ENCODE peak calls at places on chromosomes 2 and 18, in eight cellular contexts. One of them, this sample, is unnamed.

GRCh38 chr18:42245137-42245536 is 290.1 kb downstream of the PIK3C3 start:
- DNase-seq in mesendoderm: no peak
- DNase-seq in cardiac muscle cell: no peak
- DNase-seq in activated naive CD8-positive, alpha-beta T cell treated with anti-CD3 and anti-CD28 coated beads, Interleukin-2, amount 50 U/mL, for 24 hours: no peak
- DNase-seq in anterior cingulate cortex: no peak
- DNase-seq in retina: no peak
- DNase-seq in Right ventricle myocardium superior: no peak
- DNase-seq in KG1: no peak
- DNase-seq in this sample: no peak

GRCh38 chr2:70797502-70797901 is 7.1 kb upstream of the FIGLA start:
- DNase-seq in mesendoderm: no peak
- DNase-seq in cardiac muscle cell: no peak
- DNase-seq in activated naive CD8-positive, alpha-beta T cell treated with anti-CD3 and anti-CD28 coated beads, Interleukin-2, amount 50 U/mL, for 24 hours: no peak
- DNase-seq in anterior cingulate cortex: no peak
- DNase-seq in retina: no peak
- DNase-seq in Right ventricle myocardium superior: no peak
- DNase-seq in KG1: no peak
- DNase-seq in this sample: no peak

GRCh38 chr18:8424917-8425725 is 184.1 kb upstream of the RAB12 start:
- DNase-seq in mesendoderm: peak
- DNase-seq in cardiac muscle cell: peak
- DNase-seq in activated naive CD8-positive, alpha-beta T cell treated with anti-CD3 and anti-CD28 coated beads, Interleukin-2, amount 50 U/mL, for 24 hours: no peak
- DNase-seq in anterior cingulate cortex: no peak
- DNase-seq in retina: peak
- DNase-seq in Right ventricle myocardium superior: no peak
- DNase-seq in KG1: no peak
- DNase-seq in this sample: no peak

GRCh38 chr2:167689444-167689843 is 558.0 kb downstream of the STK39 start:
- DNase-seq in mesendoderm: peak
- DNase-seq in cardiac muscle cell: no peak
- DNase-seq in activated naive CD8-positive, alpha-beta T cell treated with anti-CD3 and anti-CD28 coated beads, Interleukin-2, amount 50 U/mL, for 24 hours: no peak
- DNase-seq in anterior cingulate cortex: no peak
- DNase-seq in retina: no peak
- DNase-seq in Right ventricle myocardium superior: no peak
- DNase-seq in KG1: no peak
- DNase-seq in this sample: no peak

GRCh38 chr2:201450910-201451329 is 338 bp downstream of the TRAK2 start:
- DNase-seq in mesendoderm: no peak
- DNase-seq in cardiac muscle cell: peak
- DNase-seq in activated naive CD8-positive, alpha-beta T cell treated with anti-CD3 and anti-CD28 coated beads, Interleukin-2, amount 50 U/mL, for 24 hours: no peak
- DNase-seq in anterior cingulate cortex: no peak
- DNase-seq in retina: no peak
- DNase-seq in Right ventricle myocardium superior: no peak
- DNase-seq in KG1: no peak
- DNase-seq in this sample: no peak

GRCh38 chr2:119377973-119378305 is 11.2 kb downstream of the DBI start:
- DNase-seq in mesendoderm: no peak
- DNase-seq in cardiac muscle cell: no peak
- DNase-seq in activated naive CD8-positive, alpha-beta T cell treated with anti-CD3 and anti-CD28 coated beads, Interleukin-2, amount 50 U/mL, for 24 hours: no peak
- DNase-seq in anterior cingulate cortex: no peak
- DNase-seq in retina: no peak
- DNase-seq in Right ventricle myocardium superior: no peak
- DNase-seq in KG1: no peak
- DNase-seq in this sample: no peak

GRCh38 chr2:207390302-207391095 is 139.3 kb upstream of the CREB1 start:
- DNase-seq in mesendoderm: no peak
- DNase-seq in cardiac muscle cell: no peak
- DNase-seq in activated naive CD8-positive, alpha-beta T cell treated with anti-CD3 and anti-CD28 coated beads, Interleukin-2, amount 50 U/mL, for 24 hours: no peak
- DNase-seq in anterior cingulate cortex: no peak
- DNase-seq in retina: no peak
- DNase-seq in Right ventricle myocardium superior: no peak
- DNase-seq in KG1: no peak
- DNase-seq in this sample: no peak

GRCh38 chr2:18178736-18179349 is 300.4 kb downstream of the KCNS3 start:
- DNase-seq in mesendoderm: peak
- DNase-seq in cardiac muscle cell: peak
- DNase-seq in activated naive CD8-positive, alpha-beta T cell treated with anti-CD3 and anti-CD28 coated beads, Interleukin-2, amount 50 U/mL, for 24 hours: peak
- DNase-seq in anterior cingulate cortex: no peak
- DNase-seq in retina: no peak
- DNase-seq in Right ventricle myocardium superior: no peak
- DNase-seq in KG1: peak
- DNase-seq in this sample: peak

GRCh38 chr18:61502472-61502871 is 169.2 kb downstream of the CDH20 start:
- DNase-seq in mesendoderm: peak
- DNase-seq in cardiac muscle cell: peak
- DNase-seq in activated naive CD8-positive, alpha-beta T cell treated with anti-CD3 and anti-CD28 coated beads, Interleukin-2, amount 50 U/mL, for 24 hours: peak
- DNase-seq in anterior cingulate cortex: no peak
- DNase-seq in retina: peak
- DNase-seq in Right ventricle myocardium superior: no peak
- DNase-seq in KG1: peak
- DNase-seq in this sample: peak

GRCh38 chr2:11692966-11693521 is 23.0 kb upstream of the NTSR2 start:
- DNase-seq in mesendoderm: peak
- DNase-seq in cardiac muscle cell: peak
- DNase-seq in activated naive CD8-positive, alpha-beta T cell treated with anti-CD3 and anti-CD28 coated beads, Interleukin-2, amount 50 U/mL, for 24 hours: peak
- DNase-seq in anterior cingulate cortex: no peak
- DNase-seq in retina: peak
- DNase-seq in Right ventricle myocardium superior: peak
- DNase-seq in KG1: peak
- DNase-seq in this sample: peak

GRCh38 chr2:239355724-239356123 is 45.1 kb downstream of the HDAC4 start:
- DNase-seq in mesendoderm: no peak
- DNase-seq in cardiac muscle cell: peak
- DNase-seq in activated naive CD8-positive, alpha-beta T cell treated with anti-CD3 and anti-CD28 coated beads, Interleukin-2, amount 50 U/mL, for 24 hours: no peak
- DNase-seq in anterior cingulate cortex: no peak
- DNase-seq in retina: no peak
- DNase-seq in Right ventricle myocardium superior: no peak
- DNase-seq in KG1: no peak
- DNase-seq in this sample: no peak

GRCh38 chr2:149924549-149925213 is 337.1 kb upstream of the MMADHC start:
- DNase-seq in mesendoderm: no peak
- DNase-seq in cardiac muscle cell: no peak
- DNase-seq in activated naive CD8-positive, alpha-beta T cell treated with anti-CD3 and anti-CD28 coated beads, Interleukin-2, amount 50 U/mL, for 24 hours: no peak
- DNase-seq in anterior cingulate cortex: no peak
- DNase-seq in retina: no peak
- DNase-seq in Right ventricle myocardium superior: no peak
- DNase-seq in KG1: no peak
- DNase-seq in this sample: no peak

GRCh38 chr18:2104620-2105462 is 466.5 kb downstream of the METTL4 start:
- DNase-seq in mesendoderm: peak
- DNase-seq in cardiac muscle cell: peak
- DNase-seq in activated naive CD8-positive, alpha-beta T cell treated with anti-CD3 and anti-CD28 coated beads, Interleukin-2, amount 50 U/mL, for 24 hours: peak
- DNase-seq in anterior cingulate cortex: no peak
- DNase-seq in retina: peak
- DNase-seq in Right ventricle myocardium superior: peak
- DNase-seq in KG1: peak
- DNase-seq in this sample: peak

This sample was measured in K562.